ENCODE peak calls at places on chromosomes 16 and 17, in ten cellular contexts. F, T, Y, A, S, B, V, R, X and Q are unnamed samples.

GRCh38 chr17:1228752-1229353 is 41.4 kb upstream of the BHLHA9 start:
- DNase-seq in F (no peak), T (no peak), Y (no peak), A (peak; percentile 73), S (no peak), B (no peak), V (no peak), R (no peak), X (no peak), Q (no peak)

GRCh38 chr17:2459917-2460271 is 51.8 kb downstream of the METTL16 start:
- DNase-seq in F (no peak), T (no peak), Y (no peak), A (no peak), S (no peak), B (no peak), V (no peak), R (no peak), X (no peak), Q (no peak)

GRCh38 chr17:66716236-66717026 is 118.5 kb upstream of the CACNG5 start:
- DNase-seq in F (no peak), T (no peak), Y (no peak), A (peak; percentile 55), S (no peak), B (no peak), V (no peak), R (peak; percentile 21), X (no peak), Q (no peak)

GRCh38 chr16:69199382-69199781 is 12.4 kb downstream of the SNTB2 start:
- DNase-seq in F (peak; percentile 71), T (no peak), Y (peak; percentile 83), A (no peak), S (no peak), B (no peak), V (no peak), R (peak; percentile 78), X (peak; percentile 74), Q (peak; percentile 90)

GRCh38 chr17:17693253-17693954 is 12.1 kb downstream of the RAI1 start:
- DNase-seq in F (peak; percentile 81), T (peak; percentile 75), Y (no peak), A (peak; percentile 92), S (peak; percentile 88), B (no peak), V (peak; percentile 86), R (no peak), X (peak; percentile 46), Q (peak; percentile 79)

GRCh38 chr16:4801051-4801961 is 1.1 kb downstream of the ROGDI start:
- DNase-seq in F (no peak), T (no peak), Y (no peak), A (peak; percentile 59), S (no peak), B (no peak), V (no peak), R (no peak), X (no peak), Q (no peak)

GRCh38 chr16:559021-559380 is 1.2 kb upstream of the PRR35 start:
- DNase-seq in F (no peak), T (no peak), Y (no peak), A (no peak), S (no peak), B (no peak), V (no peak), R (no peak), X (no peak), Q (no peak)

GRCh38 chr17:57499648-57500049 is 243.3 kb downstream of the MSI2 start:
- DNase-seq in F (no peak), T (no peak), Y (peak; percentile 36), A (no peak), S (no peak), B (no peak), V (no peak), R (no peak), X (no peak), Q (no peak)

GRCh38 chr16:30348113-30348512 is 7.0 kb downstream of the CD2BP2 start:
- DNase-seq in F (peak; percentile 10), T (peak; percentile 7), Y (no peak), A (no peak), S (no peak), B (no peak), V (no peak), R (no peak), X (no peak), Q (no peak)

GRCh38 chr17:48054238-48055185 is 6.4 kb downstream of the NFE2L1 start:
- DNase-seq in F (peak; percentile 77), T (peak; percentile 60), Y (peak; percentile 98), A (peak; percentile 100), S (peak; percentile 72), B (no peak), V (peak; percentile 88), R (peak; percentile 60), X (peak; percentile 83), Q (peak; percentile 98)

GRCh38 chr16:379183-379960 is 2.4 kb downstream of the PGAP6 start:
- DNase-seq in F (peak; percentile 95), T (peak; percentile 88), Y (no peak), A (peak; percentile 96), S (peak; percentile 93), B (no peak), V (peak; percentile 98), R (no peak), X (no peak), Q (peak; percentile 26)

GRCh38 chr17:13337864-13338371 is 263.8 kb downstream of the HS3ST3A1 start:
- DNase-seq in F (no peak), T (no peak), Y (peak; percentile 86), A (peak; percentile 71), S (no peak), B (no peak), V (peak; percentile 16), R (peak; percentile 78), X (no peak), Q (peak; percentile 52)

GRCh38 chr17:71821512-71821911 is 299.3 kb upstream of the SOX9 start:
- DNase-seq in F (no peak), T (no peak), Y (no peak), A (no peak), S (no peak), B (no peak), V (no peak), R (no peak), X (no peak), Q (no peak)

GRCh38 chr17:48522990-48523389 is 7.8 kb downstream of the HOXB1 start:
- DNase-seq in F (no peak), T (no peak), Y (no peak), A (no peak), S (no peak), B (no peak), V (no peak), R (no peak), X (no peak), Q (no peak)

GRCh38 chr16:31134091-31134571 is 1.4 kb downstream of the PRSS8 start:
- DNase-seq in F (no peak), T (no peak), Y (no peak), A (no peak), S (no peak), B (no peak), V (peak; percentile 56), R (peak; percentile 24), X (no peak), Q (peak; percentile 64)

GRCh38 chr16:56817056-56817455 is 48.0 kb upstream of the SLC12A3 start:
- DNase-seq in F (no peak), T (no peak), Y (no peak), A (no peak), S (no peak), B (no peak), V (no peak), R (no peak), X (no peak), Q (no peak)

GRCh38 chr17:3815925-3816324 is 14.9 kb upstream of the ITGAE start:
- DNase-seq in F (no peak), T (no peak), Y (no peak), A (no peak), S (no peak), B (no peak), V (no peak), R (no peak), X (no peak), Q (no peak)
- TF ChIP-seq CTCF in F (no peak), T (no peak), Y (peak; percentile 38), A (peak; percentile 26), S (no peak), B (no peak), V (no peak), R (no peak), X (no peak), Q (no peak)

DNA sequence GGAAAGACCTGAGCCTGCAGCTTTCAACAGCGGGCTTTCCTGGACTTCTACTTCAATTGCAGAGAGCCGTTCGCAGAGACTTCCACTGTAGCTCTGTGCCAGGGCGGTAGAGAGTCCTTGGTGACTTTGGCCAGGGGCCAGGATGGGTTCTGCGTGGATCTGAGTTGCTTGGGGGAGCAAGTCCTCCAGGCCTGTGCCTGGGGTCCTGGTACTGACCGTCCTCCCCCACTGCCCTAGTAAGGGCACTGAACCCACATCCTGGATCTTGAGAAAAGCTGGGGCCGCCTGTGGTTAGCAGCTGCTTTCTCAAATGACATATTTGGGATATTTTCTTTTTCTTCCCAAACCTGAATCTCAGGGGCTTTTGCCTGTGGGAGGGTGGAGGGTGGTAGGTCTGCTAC is 37.9 kb downstream of the PGS1 start:
- DNase-seq in F (peak; percentile 66), T (no peak), Y (peak; percentile 77), A (no peak), S (no peak), B (no peak), V (no peak), R (peak; percentile 16), X (no peak), Q (no peak)
- H3K4me3 ChIP-seq in F (no peak overlapping the region), T (no peak overlapping the region), Y (no peak overlapping the region), A (no peak overlapping the region), S (no peak overlapping the region), B (no peak overlapping the region), V (no peak overlapping the region), R (no peak overlapping the region), X (no peak overlapping the region), Q (no peak overlapping the region)

GRCh38 chr16:81552743-81553079 is 108.1 kb downstream of the CMIP start:
- DNase-seq in F (no peak), T (no peak), Y (no peak), A (no peak), S (no peak), B (no peak), V (no peak), R (no peak), X (no peak), Q (no peak)
- TF ChIP-seq CTCF in F (no peak), T (no peak), Y (peak; percentile 13), A (peak; percentile 45), S (no peak), B (no peak), V (no peak), R (no peak), X (no peak), Q (peak; percentile 13)

DNA sequence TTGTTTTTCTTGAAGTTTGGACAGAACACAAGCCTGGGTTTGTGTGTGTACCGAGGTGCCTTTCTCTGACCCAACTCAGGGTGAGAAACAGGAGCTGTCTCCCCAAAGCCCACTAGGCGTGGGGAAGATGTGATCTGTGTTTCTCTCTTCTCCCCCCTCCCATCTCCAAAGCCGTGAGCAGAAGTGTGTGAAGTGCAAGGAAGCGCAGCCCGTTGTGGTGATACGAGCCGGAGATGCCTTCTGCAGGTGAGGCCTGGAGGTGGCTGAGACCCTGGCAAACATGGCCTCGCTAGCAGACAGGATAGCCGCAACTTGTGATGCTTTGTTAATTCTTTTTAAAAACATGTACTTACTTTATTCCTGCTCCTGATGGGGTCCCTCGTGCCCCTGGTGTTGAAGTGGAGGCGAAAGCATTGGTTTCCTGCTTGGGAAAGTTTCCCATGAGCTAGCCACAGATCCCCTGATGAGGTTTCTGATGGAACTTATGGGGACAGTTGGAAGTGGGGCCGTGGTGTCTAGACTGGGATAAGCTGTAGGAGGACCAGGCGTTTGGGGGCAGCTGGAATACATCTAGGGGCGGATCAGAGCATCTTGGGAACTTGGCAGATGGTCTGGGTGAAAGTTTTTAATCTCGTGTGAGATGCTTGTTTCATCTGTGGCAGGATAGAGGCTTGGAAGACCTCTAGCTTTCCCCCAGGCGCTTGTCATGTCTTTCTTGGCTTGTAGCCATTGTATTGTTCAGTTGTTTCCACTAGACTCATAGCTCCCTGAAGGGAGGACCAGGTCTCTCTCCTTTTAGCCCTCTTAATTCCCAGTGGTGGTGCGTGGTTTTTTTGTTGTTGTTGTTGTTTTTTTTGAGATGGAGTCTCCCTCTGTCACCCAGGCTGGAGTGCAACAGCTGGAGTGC is 915 bp downstream of the CTU2 start:
- DNase-seq in F (no peak), T (no peak), Y (no peak), A (no peak), S (no peak), B (no peak), V (no peak), R (no peak), X (no peak), Q (no peak)
- H3K4me3 ChIP-seq in F (peak overlapping the region; percentile 87), T (peak overlapping the region; percentile 93), Y (peak overlapping the region; percentile 96), A (peak overlapping the region; percentile 98), S (peak overlapping the region; percentile 99), B (peak overlapping the region; percentile 93), V (peak overlapping the region; percentile 96), R (peak overlapping the region; percentile 95), X (peak overlapping the region; percentile 50), Q (peak overlapping the region; percentile 96)